ENCODE peak calls at places on chromosomes 6 and 20, in five cellular contexts. D, Q, Z, J and A are unnamed samples.

GRCh38 chr6:161135695-161136591 is 137.9 kb downstream of the AGPAT4 start:
- DNase-seq in D (no peak), Q (no peak), Z (no peak), J (no peak), A (no peak)

GRCh38 chr6:106727480-106728153 is 98.2 kb downstream of the QRSL1 start:
- DNase-seq in D (no peak), Q (no peak), Z (no peak), J (no peak), A (no peak)

GRCh38 chr6:2818593-2818992 is 23.1 kb downstream of the SERPINB1 start:
- DNase-seq in D (peak), Q (no peak), Z (no peak), J (peak), A (peak)

GRCh38 chr6:168050861-168051586 is 28.0 kb downstream of the FRMD1 start:
- DNase-seq in D (no peak), Q (no peak), Z (no peak), J (no peak), A (no peak)

GRCh38 chr6:133778414-133778813 is 110.5 kb upstream of the TCF21 start:
- DNase-seq in D (peak), Q (no peak), Z (no peak), J (peak), A (peak)

GRCh38 chr6:43951063-43951755 is 176.0 kb downstream of the MRPL14 start:
- DNase-seq in D (no peak), Q (peak), Z (peak), J (peak), A (peak)

GRCh38 chr20:44454301-44454963 is 21.2 kb upstream of the TTPAL start:
- DNase-seq in D (no peak), Q (no peak), Z (no peak), J (no peak), A (no peak)

GRCh38 chr6:108622601-108623335 is 62.1 kb downstream of the FOXO3 start:
- DNase-seq in D (peak), Q (no peak), Z (no peak), J (peak), A (peak)

GRCh38 chr6:154277578-154278128 is 79.0 kb downstream of the IPCEF1 start:
- DNase-seq in D (no peak), Q (no peak), Z (no peak), J (no peak), A (no peak)

GRCh38 chr6:142960098-142960497 is 15.1 kb upstream of the HIVEP2 start:
- DNase-seq in D (peak), Q (no peak), Z (no peak), J (no peak), A (peak)

GRCh38 chr20:60630609-60631008 is 621.5 kb upstream of the CDH4 start:
- DNase-seq in D (no peak), Q (peak), Z (peak), J (no peak), A (no peak)

GRCh38 chr6:18100296-18100695 is 22.2 kb downstream of the NHLRC1 start:
- DNase-seq in D (no peak), Q (no peak), Z (no peak), J (no peak), A (no peak)

GRCh38 chr6:144283781-144284473 is 1.2 kb upstream of the UTRN start:
- DNase-seq in D (peak), Q (no peak), Z (no peak), J (peak), A (peak)

GRCh38 chr6:88339816-88340215 is 173.7 kb upstream of the CNR1 start:
- DNase-seq in D (no peak), Q (no peak), Z (no peak), J (peak), A (no peak)

GRCh38 chr20:38671186-38671585 is 53.1 kb upstream of the SLC32A1 start:
- DNase-seq in D (no peak), Q (no peak), Z (no peak), J (no peak), A (no peak)

GRCh38 chr6:41372526-41373366 is 37.3 kb downstream of the NCR2 start:
- DNase-seq in D (no peak), Q (no peak), Z (peak), J (no peak), A (peak)

GRCh38 chr20:62524486-62524885 is 48.7 kb upstream of the GATA5 start:
- DNase-seq in D (peak), Q (no peak), Z (no peak), J (no peak), A (peak)

GRCh38 chr6:166463363-166464067 is 80.8 kb upstream of the MPC1 start:
- DNase-seq in D (no peak), Q (no peak), Z (no peak), J (peak), A (no peak)

GRCh38 chr20:43983359-43983758 is 68.7 kb downstream of the TOX2 start:
- DNase-seq in D (no peak), Q (no peak), Z (peak), J (peak), A (no peak)

GRCh38 chr6:144406796-144407195 is 121.7 kb downstream of the UTRN start:
- DNase-seq in D (no peak), Q (no peak), Z (no peak), J (no peak), A (no peak)

GRCh38 chr6:166862287-166862977 is 93.9 kb downstream of the RNASET2 start:
- DNase-seq in D (no peak), Q (peak), Z (peak), J (peak), A (peak)

GRCh38 chr6:169799474-169799926 is 48.1 kb downstream of the ERMARD start:
- DNase-seq in D (no peak), Q (no peak), Z (no peak), J (no peak), A (no peak)

GRCh38 chr20:3461191-3461874 is 9.5 kb upstream of the ATRN start:
- DNase-seq in D (peak), Q (no peak), Z (peak), J (no peak), A (no peak)

GRCh38 chr6:132511159-132511835 is 1.6 kb downstream of the STX7 start:
- DNase-seq in D (no peak), Q (no peak), Z (no peak), J (peak), A (peak)

GRCh38 chr6:108557494-108558371 is 3.0 kb upstream of the FOXO3 start:
- DNase-seq in D (peak), Q (peak), Z (peak), J (peak), A (peak)

GRCh38 chr6:12228447-12229146 is 61.6 kb upstream of the EDN1 start:
- DNase-seq in D (no peak), Q (no peak), Z (no peak), J (peak), A (no peak)

GRCh38 chr6:144327081-144327480 is 41.9 kb downstream of the UTRN start:
- DNase-seq in D (no peak), Q (no peak), Z (no peak), J (peak), A (no peak)

GRCh38 chr6:140597181-140597580 is 1222.7 kb upstream of the CITED2 start:
- DNase-seq in D (no peak), Q (no peak), Z (no peak), J (no peak), A (no peak)

GRCh38 chr20:47926731-47927130 is 141.4 kb upstream of the SULF2 start:
- DNase-seq in D (no peak), Q (no peak), Z (no peak), J (no peak), A (no peak)

GRCh38 chr20:11912013-11912663 is 5.6 kb upstream of the BTBD3 start:
- DNase-seq in D (no peak), Q (no peak), Z (no peak), J (peak), A (no peak)

GRCh38 chr20:24134284-24134683 is 145.7 kb upstream of the GGTLC1 start:
- DNase-seq in D (no peak), Q (no peak), Z (no peak), J (peak), A (no peak)

GRCh38 chr20:9417665-9418064 is 96.7 kb upstream of the LAMP5 start:
- DNase-seq in D (peak), Q (no peak), Z (no peak), J (no peak), A (peak)

GRCh38 chr6:112016335-112016734 is 37.6 kb upstream of the CCN6 start:
- DNase-seq in D (peak), Q (no peak), Z (no peak), J (no peak), A (no peak)

GRCh38 chr6:15296735-15297134 is 50.9 kb downstream of the JARID2 start:
- DNase-seq in D (no peak), Q (no peak), Z (peak), J (no peak), A (no peak)

GRCh38 chr20:49846206-49846807 is 33.7 kb downstream of the SLC9A8 start:
- DNase-seq in D (peak), Q (peak), Z (no peak), J (peak), A (peak)

GRCh38 chr6:34227656-34228421 is 8.8 kb upstream of the HMGA1 start:
- DNase-seq in D (no peak), Q (no peak), Z (no peak), J (no peak), A (no peak)
- H4K91ac ChIP-seq in D (no peak), Q (no peak), Z (peak), J (peak), A (no peak)

GRCh38 chr20:13174402-13174801 is 46.7 kb upstream of the ISM1 start:
- DNase-seq in D (no peak), Q (no peak), Z (no peak), J (peak), A (no peak)

GRCh38 chr20:13170771-13171170 is 50.3 kb upstream of the ISM1 start:
- DNase-seq in D (no peak), Q (no peak), Z (no peak), J (no peak), A (no peak)

DNA sequence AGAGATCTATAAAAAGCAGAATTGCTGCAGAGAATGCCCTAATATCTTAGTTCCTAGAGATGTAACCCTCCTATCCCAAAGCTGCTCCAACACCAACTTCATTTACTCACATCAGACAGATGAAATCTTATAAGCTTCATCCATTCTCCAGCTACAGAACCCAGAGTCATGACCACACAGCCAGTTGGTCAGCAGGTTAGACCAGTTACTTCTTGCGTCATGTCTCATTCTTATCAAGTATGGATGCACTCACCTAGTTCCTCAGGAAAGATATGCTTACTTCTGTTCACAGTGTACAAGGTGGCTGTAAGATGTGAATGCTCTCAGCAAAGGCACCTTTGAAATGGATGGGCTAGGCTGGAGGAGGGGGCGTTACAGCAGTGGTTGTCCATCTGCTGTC is 47.9 kb upstream of the ISM1 start:
- DNase-seq in D (no peak), Q (no peak), Z (no peak), J (peak), A (no peak)
- H3K4me3 ChIP-seq in D (no peak), Q (no peak), Z (no peak), J (no peak), A (no peak)

GRCh38 chr6:30617565-30618269 is at the start of gene MRPS18B:
- DNase-seq in D (peak), Q (peak), Z (peak), J (peak), A (peak)
- H3K4ac ChIP-seq in D (peak), Q (no peak), Z (peak), J (peak), A (peak)

GRCh38 chr6:7805828-7806227 is 79.9 kb downstream of the BMP6 start:
- DNase-seq in D (no peak), Q (no peak), Z (no peak), J (peak), A (no peak)

GRCh38 chr6:7805088-7805756 is 79.3 kb downstream of the BMP6 start:
- DNase-seq in D (no peak), Q (no peak), Z (no peak), J (peak), A (no peak)

DNA sequence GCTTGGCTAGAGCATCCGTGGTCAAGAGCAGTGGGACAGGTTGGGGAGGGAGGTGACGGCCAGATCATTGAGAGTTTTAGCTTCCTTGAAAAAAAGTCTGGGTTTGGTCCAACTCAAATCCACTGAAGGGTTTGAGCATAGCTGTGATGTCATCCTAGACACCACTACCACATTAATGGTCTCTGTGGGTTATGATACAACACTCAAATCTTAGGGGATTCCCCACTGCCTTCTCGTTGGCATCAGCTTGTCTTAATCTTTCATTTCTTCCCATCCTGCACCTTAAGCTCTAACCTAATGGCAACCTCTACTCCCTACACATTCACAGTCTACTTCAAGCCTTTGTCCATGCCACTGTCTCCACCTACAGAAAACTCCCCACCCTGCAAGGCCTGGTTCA is 77.3 kb downstream of the BMP6 start:
- DNase-seq in D (no peak), Q (no peak), Z (no peak), J (no peak), A (no peak)
- H4K91ac ChIP-seq in D (no peak), Q (no peak), Z (no peak), J (no peak), A (no peak)